ENCODE peak calls at places on chromosomes 7 and 10, in six cellular contexts. One of them, this sample, is unnamed.

GRCh38 chr10:20841419-20841818 is 55.7 kb downstream of the NEBL start:
- DNase-seq in PC-3: no peak
- DNase-seq in MM.1S: no peak
- DNase-seq in SK-N-SH: no peak
- DNase-seq in neural progenitor cell: no peak
- DNase-seq in HCT116: no peak
- DNase-seq in this sample: no peak

GRCh38 chr7:16652888-16653287 is 6.9 kb downstream of the BZW2 start:
- DNase-seq in SK-N-SH: no peak
- DNase-seq in HCT116: no peak
- DNase-seq in MM.1S: no peak
- DNase-seq in PC-3: peak
- DNase-seq in neural progenitor cell: no peak
- DNase-seq in this sample: no peak

GRCh38 chr10:118940386-118940785 is 89.1 kb upstream of the NANOS1 start:
- DNase-seq in neural progenitor cell: no peak
- DNase-seq in HCT116: no peak
- DNase-seq in PC-3: no peak
- DNase-seq in MM.1S: no peak
- DNase-seq in SK-N-SH: no peak
- DNase-seq in this sample: no peak

GRCh38 chr7:97179454-97180104 is 62.1 kb downstream of the SDHAF3 start:
- DNase-seq in SK-N-SH: peak
- DNase-seq in MM.1S: peak
- DNase-seq in PC-3: peak
- DNase-seq in HCT116: peak
- DNase-seq in neural progenitor cell: peak
- DNase-seq in this sample: peak

GRCh38 chr10:1650542-1651279 is 86.6 kb downstream of the ADARB2 start:
- DNase-seq in neural progenitor cell: no peak
- DNase-seq in PC-3: no peak
- DNase-seq in HCT116: no peak
- DNase-seq in SK-N-SH: peak
- DNase-seq in MM.1S: no peak
- DNase-seq in this sample: no peak

GRCh38 chr10:73159038-73159648 is 8.7 kb downstream of the ECD start:
- DNase-seq in PC-3: peak
- DNase-seq in neural progenitor cell: peak
- DNase-seq in MM.1S: peak
- DNase-seq in HCT116: no peak
- DNase-seq in SK-N-SH: peak
- DNase-seq in this sample: peak

GRCh38 chr10:59557052-59557451 is 152.6 kb downstream of the SLC16A9 start:
- DNase-seq in PC-3: no peak
- DNase-seq in MM.1S: no peak
- DNase-seq in neural progenitor cell: peak
- DNase-seq in SK-N-SH: peak
- DNase-seq in HCT116: no peak
- DNase-seq in this sample: no peak

GRCh38 chr10:103645141-103646054 is 151.9 kb downstream of the NEURL1 start:
- DNase-seq in SK-N-SH: no peak
- DNase-seq in neural progenitor cell: no peak
- DNase-seq in HCT116: no peak
- DNase-seq in MM.1S: no peak
- DNase-seq in PC-3: peak
- DNase-seq in this sample: peak

GRCh38 chr7:51629206-51629605 is 312.6 kb upstream of the COBL start:
- DNase-seq in PC-3: no peak
- DNase-seq in neural progenitor cell: no peak
- DNase-seq in HCT116: no peak
- DNase-seq in SK-N-SH: no peak
- DNase-seq in MM.1S: no peak
- DNase-seq in this sample: no peak

GRCh38 chr10:131885391-131886165 is 15.2 kb upstream of the PPP2R2D start:
- DNase-seq in HCT116: no peak
- DNase-seq in neural progenitor cell: peak
- DNase-seq in MM.1S: peak
- DNase-seq in PC-3: peak
- DNase-seq in SK-N-SH: peak
- DNase-seq in this sample: peak

GRCh38 chr7:90626011-90626410 is 29.9 kb downstream of the CDK14 start:
- DNase-seq in HCT116: no peak
- DNase-seq in SK-N-SH: no peak
- DNase-seq in neural progenitor cell: no peak
- DNase-seq in MM.1S: no peak
- DNase-seq in PC-3: peak
- DNase-seq in this sample: peak

GRCh38 chr7:101172005-101172853 is 6.9 kb upstream of the VGF start:
- DNase-seq in MM.1S: peak
- DNase-seq in PC-3: no peak
- DNase-seq in HCT116: no peak
- DNase-seq in SK-N-SH: peak
- DNase-seq in neural progenitor cell: peak
- DNase-seq in this sample: no peak

GRCh38 chr10:7491230-7491629 is 80.4 kb upstream of the SFMBT2 start:
- DNase-seq in MM.1S: no peak
- DNase-seq in PC-3: no peak
- DNase-seq in neural progenitor cell: no peak
- DNase-seq in HCT116: no peak
- DNase-seq in SK-N-SH: no peak
- DNase-seq in this sample: no peak

GRCh38 chr7:32905175-32905662 is 13.7 kb upstream of the KBTBD2 start:
- DNase-seq in SK-N-SH: peak
- DNase-seq in HCT116: peak
- DNase-seq in neural progenitor cell: peak
- DNase-seq in PC-3: no peak
- DNase-seq in MM.1S: peak
- DNase-seq in this sample: peak

GRCh38 chr7:140607441-140607989 is 33.1 kb downstream of the DENND2A start:
- DNase-seq in MM.1S: no peak
- DNase-seq in SK-N-SH: peak
- DNase-seq in HCT116: no peak
- DNase-seq in PC-3: peak
- DNase-seq in neural progenitor cell: no peak
- DNase-seq in this sample: peak

GRCh38 chr10:86210416-86210815 is 156.2 kb downstream of the GRID1 start:
- DNase-seq in MM.1S: no peak
- DNase-seq in PC-3: no peak
- DNase-seq in SK-N-SH: no peak
- DNase-seq in neural progenitor cell: no peak
- DNase-seq in HCT116: no peak
- DNase-seq in this sample: no peak

DNA sequence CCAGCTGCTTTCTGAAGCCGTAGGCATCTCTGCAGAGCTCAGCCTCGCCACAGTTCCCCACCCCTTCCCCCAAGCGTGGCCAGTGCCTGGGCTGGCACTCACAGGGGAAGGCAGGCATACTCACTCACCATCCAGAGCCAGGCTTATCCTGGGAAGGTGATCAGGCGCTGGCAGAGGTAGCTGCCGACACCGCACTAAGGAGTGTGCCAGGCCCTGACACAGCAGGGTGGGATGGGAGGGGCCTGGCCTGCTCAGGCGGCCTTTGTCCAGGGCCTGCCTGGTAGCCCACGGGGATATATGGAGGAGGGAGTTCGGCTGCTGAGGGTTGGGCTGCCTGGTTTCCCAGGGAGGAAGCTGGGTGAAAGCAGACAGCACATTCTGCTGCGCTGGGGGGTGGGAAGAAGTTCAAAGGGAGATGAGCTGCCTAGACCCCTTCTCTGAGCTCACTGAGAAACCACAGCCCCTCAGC is 15.8 kb downstream of the VSIR start:
- DNase-seq in HCT116: no peak
- DNase-seq in neural progenitor cell: peak
- DNase-seq in PC-3: no peak
- DNase-seq in MM.1S: no peak
- DNase-seq in SK-N-SH: peak
- DNase-seq in this sample: no peak
- H3K9ac ChIP-seq in HCT116: no peak
- H3K9ac ChIP-seq in neural progenitor cell: no peak
- H3K9ac ChIP-seq in PC-3: no peak
- H3K9ac ChIP-seq in MM.1S: no peak
- H3K9ac ChIP-seq in SK-N-SH: no peak
- H3K9ac ChIP-seq in this sample: no peak

DNA sequence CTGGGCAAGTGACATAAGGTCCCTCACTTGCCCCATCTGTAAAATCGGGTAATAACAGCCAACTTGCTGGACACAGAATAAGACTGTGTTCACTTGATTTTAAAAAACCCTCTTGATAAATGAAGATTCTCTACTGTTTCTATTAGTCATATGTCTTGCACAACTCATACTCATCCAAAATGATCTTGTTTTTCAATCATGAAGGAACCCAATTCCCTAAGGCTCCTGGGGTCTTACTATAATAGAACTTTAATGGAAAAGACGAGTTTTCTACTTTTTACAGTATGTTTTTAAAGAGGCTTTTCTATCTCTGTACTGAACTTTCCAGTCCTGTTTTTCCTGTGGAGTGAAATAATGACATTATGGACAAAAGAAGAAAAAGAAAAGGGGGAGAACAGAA is 103.8 kb downstream of the ARID5B start:
- DNase-seq in SK-N-SH: no peak
- DNase-seq in PC-3: no peak
- DNase-seq in HCT116: no peak
- DNase-seq in neural progenitor cell: no peak
- DNase-seq in MM.1S: no peak
- DNase-seq in this sample: peak
- H2AFZ ChIP-seq in SK-N-SH: peak
- H2AFZ ChIP-seq in PC-3: no peak
- H2AFZ ChIP-seq in HCT116: no peak
- H2AFZ ChIP-seq in neural progenitor cell: no peak
- H2AFZ ChIP-seq in MM.1S: no peak
- H2AFZ ChIP-seq in this sample: no peak

DNA sequence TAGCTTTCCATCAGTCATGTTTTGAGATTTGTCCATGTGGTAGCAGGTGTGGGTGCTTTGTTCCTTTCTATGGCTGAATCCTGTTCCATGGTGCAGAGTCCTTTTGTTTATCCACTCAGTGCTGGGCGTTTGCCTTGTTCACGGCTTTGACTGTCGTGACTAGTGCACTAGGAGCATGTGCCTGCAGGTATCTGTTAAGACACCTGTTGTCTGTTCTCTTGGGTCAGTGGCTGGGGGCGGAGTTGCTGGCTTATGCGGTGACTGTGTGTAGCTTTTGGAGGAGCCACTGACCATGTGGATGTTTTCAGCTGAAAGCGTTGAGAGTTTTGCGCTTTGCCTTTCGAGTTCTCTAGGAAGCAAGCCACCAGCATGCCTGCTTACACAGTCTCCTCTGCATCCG is 573.1 kb upstream of the FOXK1 start:
- DNase-seq in neural progenitor cell: no peak
- DNase-seq in PC-3: no peak
- DNase-seq in HCT116: no peak
- DNase-seq in MM.1S: no peak
- DNase-seq in SK-N-SH: no peak
- DNase-seq in this sample: no peak
- TF ChIP-seq EZH2phosphoT487 in neural progenitor cell: no peak
- TF ChIP-seq EZH2phosphoT487 in PC-3: no peak
- TF ChIP-seq EZH2phosphoT487 in HCT116: no peak
- TF ChIP-seq EZH2phosphoT487 in MM.1S: no peak
- TF ChIP-seq EZH2phosphoT487 in SK-N-SH: no peak
- TF ChIP-seq EZH2phosphoT487 in this sample: no peak

GRCh38 chr7:94655562-94655883 is 410 bp downstream of the SGCE start:
- DNase-seq in neural progenitor cell: peak
- DNase-seq in SK-N-SH: no peak
- DNase-seq in HCT116: no peak
- DNase-seq in PC-3: no peak
- DNase-seq in MM.1S: no peak
- DNase-seq in this sample: no peak
- H3K9ac ChIP-seq in neural progenitor cell: peak
- H3K9ac ChIP-seq in SK-N-SH: peak
- H3K9ac ChIP-seq in HCT116: peak
- H3K9ac ChIP-seq in PC-3: peak
- H3K9ac ChIP-seq in MM.1S: peak
- H3K9ac ChIP-seq in this sample: peak

GRCh38 chr10:110979611-110980010 is 60.2 kb downstream of the SHOC2 start:
- DNase-seq in HCT116: no peak
- DNase-seq in MM.1S: no peak
- DNase-seq in PC-3: no peak
- DNase-seq in neural progenitor cell: no peak
- DNase-seq in SK-N-SH: no peak
- DNase-seq in this sample: no peak

GRCh38 chr10:110978204-110978603 is 58.8 kb downstream of the SHOC2 start:
- DNase-seq in MM.1S: no peak
- DNase-seq in neural progenitor cell: no peak
- DNase-seq in PC-3: no peak
- DNase-seq in SK-N-SH: no peak
- DNase-seq in HCT116: no peak
- DNase-seq in this sample: peak

GRCh38 chr10:110977662-110978061 is 58.3 kb downstream of the SHOC2 start:
- DNase-seq in PC-3: no peak
- DNase-seq in HCT116: no peak
- DNase-seq in neural progenitor cell: no peak
- DNase-seq in MM.1S: no peak
- DNase-seq in SK-N-SH: no peak
- DNase-seq in this sample: no peak

GRCh38 chr10:110983466-110983865 is 64.1 kb downstream of the SHOC2 start:
- DNase-seq in MM.1S: no peak
- DNase-seq in SK-N-SH: no peak
- DNase-seq in HCT116: no peak
- DNase-seq in PC-3: no peak
- DNase-seq in neural progenitor cell: no peak
- DNase-seq in this sample: no peak

GRCh38 chr10:110980807-110981206 is 61.4 kb downstream of the SHOC2 start:
- DNase-seq in SK-N-SH: no peak
- DNase-seq in PC-3: no peak
- DNase-seq in HCT116: no peak
- DNase-seq in neural progenitor cell: no peak
- DNase-seq in MM.1S: no peak
- DNase-seq in this sample: no peak
- H2AFZ ChIP-seq in SK-N-SH: no peak
- H2AFZ ChIP-seq in PC-3: no peak
- H2AFZ ChIP-seq in HCT116: no peak
- H2AFZ ChIP-seq in neural progenitor cell: no peak
- H2AFZ ChIP-seq in MM.1S: no peak
- H2AFZ ChIP-seq in this sample: no peak

DNA sequence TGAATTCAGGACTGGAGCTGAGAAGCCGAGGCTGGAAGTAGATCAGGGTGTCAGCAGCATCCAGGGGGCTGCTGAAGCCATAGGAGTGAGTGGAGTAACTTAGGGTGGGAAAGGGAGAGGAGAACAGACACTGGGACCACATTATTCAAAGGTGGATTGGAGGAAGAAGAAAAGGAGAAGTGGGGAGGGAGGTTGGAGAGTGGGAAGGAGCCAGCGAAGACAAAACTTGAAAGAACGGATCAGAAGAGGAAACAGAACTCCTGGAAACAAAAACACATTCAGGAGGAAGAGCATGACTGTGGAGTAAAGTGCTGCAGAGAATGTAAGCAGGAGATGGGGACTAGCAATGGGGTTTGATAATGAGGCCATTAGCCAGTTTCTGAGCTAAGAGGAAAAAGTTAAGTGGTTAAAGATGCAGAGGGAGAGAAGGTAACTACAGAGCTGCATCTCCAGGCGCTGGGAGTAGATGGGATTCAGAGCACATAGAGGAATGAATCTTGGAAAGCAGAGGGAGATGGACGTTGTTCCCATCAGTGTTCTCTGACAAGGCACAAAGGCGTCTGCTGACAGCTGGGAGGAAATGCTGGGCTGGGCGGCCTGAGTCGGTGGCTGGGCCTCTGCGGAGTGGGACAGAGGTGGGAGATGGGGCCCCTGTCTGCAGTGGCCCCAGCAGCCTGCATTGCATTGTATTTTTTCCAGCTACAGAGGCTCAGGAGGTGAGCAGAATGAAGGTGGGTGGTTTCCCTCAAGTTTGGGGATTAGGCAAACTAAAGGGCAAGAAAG is 63.1 kb upstream of the LEP start:
- DNase-seq in SK-N-SH: no peak
- DNase-seq in neural progenitor cell: no peak
- DNase-seq in PC-3: no peak
- DNase-seq in HCT116: no peak
- DNase-seq in MM.1S: no peak
- DNase-seq in this sample: no peak
- TF ChIP-seq EZH2phosphoT487 in SK-N-SH: no peak
- TF ChIP-seq EZH2phosphoT487 in neural progenitor cell: no peak
- TF ChIP-seq EZH2phosphoT487 in PC-3: no peak
- TF ChIP-seq EZH2phosphoT487 in HCT116: no peak
- TF ChIP-seq EZH2phosphoT487 in MM.1S: no peak
- TF ChIP-seq EZH2phosphoT487 in this sample: no peak